ENCODE peak calls at places on chromosomes 1 and 21, in four cellular contexts. K is lower leg skin, U is astrocyte of the cerebellum, N is sigmoid colon. W is an unnamed sample.

GRCh38 chr1:25619101-25619890 is 2.7 kb downstream of the MAN1C1 start:
- DNase-seq in N (no peak), U (no peak), K (no peak), W (no peak)

GRCh38 chr1:65278344-65279091 is 30.8 kb upstream of the DNAJC6 start:
- DNase-seq in K (no peak), U (no peak), N (no peak), W (no peak)

GRCh38 chr1:214460304-214460916 is 91.0 kb downstream of the PTPN14 start:
- DNase-seq in U (no peak), K (no peak), N (no peak), W (no peak)

GRCh38 chr1:46409063-46409372 is 14.9 kb downstream of the FAAH start:
- DNase-seq in K (no peak), N (no peak), U (no peak), W (no peak)

GRCh38 chr1:51837243-51837642 is 41.3 kb downstream of the NRDC start:
- DNase-seq in K (no peak), N (no peak), U (no peak), W (no peak)

GRCh38 chr1:89633103-89633744 is at the start of gene LRRC8C:
- DNase-seq in U (no peak), K (no peak), N (peak), W (no peak)

GRCh38 chr1:230208619-230209261 is 141.7 kb downstream of the GALNT2 start:
- DNase-seq in U (no peak), N (no peak), K (no peak), W (no peak)

GRCh38 chr1:44276901-44277300 is 63.6 kb downstream of the DMAP1 start:
- DNase-seq in U (no peak), K (no peak), N (no peak), W (no peak)

GRCh38 chr21:14737922-14738321 is 191.8 kb upstream of the SAMSN1 start:
- DNase-seq in K (no peak), U (peak), N (no peak), W (no peak)

GRCh38 chr1:181554465-181554864 is 71.1 kb downstream of the CACNA1E start:
- DNase-seq in N (no peak), K (no peak), U (no peak), W (no peak)

GRCh38 chr1:192702212-192702993 is 66.5 kb downstream of the RGS13 start:
- DNase-seq in K (no peak), U (peak), N (no peak), W (peak)

GRCh38 chr1:146039844-146040194 is 18.3 kb upstream of the HJV start:
- DNase-seq in K (no peak), U (no peak), N (no peak), W (no peak)

GRCh38 chr1:224745388-224745787 is 129.3 kb downstream of the CNIH3 start:
- DNase-seq in U (no peak), N (no peak), K (no peak), W (no peak)

GRCh38 chr1:15765495-15766194 is 7.0 kb downstream of the FBLIM1 start:
- DNase-seq in U (peak), K (peak), N (no peak), W (no peak)

GRCh38 chr1:182317489-182318180 is 74.0 kb downstream of the GLUL start:
- DNase-seq in U (no peak), K (no peak), N (no peak), W (no peak)

GRCh38 chr21:29077651-29078090 is 4.2 kb upstream of the CCT8 start:
- DNase-seq in K (no peak), N (no peak), U (no peak), W (no peak)

GRCh38 chr1:55980574-55980973 is 598.8 kb downstream of the PLPP3 start:
- DNase-seq in K (no peak), N (no peak), U (no peak), W (no peak)

GRCh38 chr1:167676916-167677848 is 44.6 kb upstream of the MPZL1 start:
- DNase-seq in N (no peak), K (no peak), U (no peak), W (no peak)

GRCh38 chr1:168266644-168267186 is 14.0 kb upstream of the TBX19 start:
- DNase-seq in U (no peak), N (no peak), K (no peak), W (no peak)

GRCh38 chr1:55636691-55637090 is 421.5 kb upstream of the USP24 start:
- DNase-seq in N (no peak), U (no peak), K (no peak), W (peak)

GRCh38 chr1:199335496-199335895 is 692.0 kb upstream of the NR5A2 start:
- DNase-seq in N (no peak), U (no peak), K (no peak), W (no peak)

GRCh38 chr1:23484253-23485001 is 448 bp upstream of the ASAP3 start:
- DNase-seq in K (peak), N (peak), U (peak), W (no peak)

GRCh38 chr1:199741586-199741985 is 285.9 kb upstream of the NR5A2 start:
- DNase-seq in N (no peak), K (no peak), U (no peak), W (no peak)

GRCh38 chr1:107474877-107475612 is 334.2 kb downstream of the NTNG1 start:
- DNase-seq in K (no peak), N (no peak), U (no peak), W (peak)

GRCh38 chr1:116276532-116276931 is 96.5 kb upstream of the ATP1A1 start:
- DNase-seq in N (no peak), U (no peak), K (no peak), W (no peak)

DNA sequence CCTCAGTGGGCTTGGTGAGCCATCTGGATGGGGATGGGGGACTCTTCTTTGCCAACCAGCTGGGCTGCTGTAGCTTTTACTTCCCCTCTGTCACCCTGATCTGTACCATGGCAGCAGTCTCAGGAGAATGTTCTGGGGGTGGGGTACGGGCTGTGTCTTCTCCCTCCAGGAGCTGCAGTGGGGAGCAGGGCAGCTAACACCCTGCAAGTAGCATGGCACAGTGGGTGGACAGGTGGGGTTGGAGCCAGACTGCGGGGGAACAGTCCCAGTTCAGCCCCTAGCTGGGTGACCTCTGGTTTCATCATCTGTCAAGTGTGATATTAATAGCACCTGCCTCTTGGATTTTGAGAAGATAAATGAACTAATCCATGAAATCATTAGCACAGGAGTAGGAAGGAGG is 3.1 kb downstream of the NFASC start:
- DNase-seq in U (no peak), N (peak), K (no peak), W (no peak)
- H3K4me3 ChIP-seq in U (no peak), N (no peak), K (no peak), W (no peak)

GRCh38 chr1:83704350-83704749 is 294.6 kb downstream of the TTLL7 start:
- DNase-seq in N (no peak), K (no peak), U (no peak), W (no peak)
- TF ChIP-seq CTCF in N (no peak), K (no peak), U (no peak), W (no peak)

DNA sequence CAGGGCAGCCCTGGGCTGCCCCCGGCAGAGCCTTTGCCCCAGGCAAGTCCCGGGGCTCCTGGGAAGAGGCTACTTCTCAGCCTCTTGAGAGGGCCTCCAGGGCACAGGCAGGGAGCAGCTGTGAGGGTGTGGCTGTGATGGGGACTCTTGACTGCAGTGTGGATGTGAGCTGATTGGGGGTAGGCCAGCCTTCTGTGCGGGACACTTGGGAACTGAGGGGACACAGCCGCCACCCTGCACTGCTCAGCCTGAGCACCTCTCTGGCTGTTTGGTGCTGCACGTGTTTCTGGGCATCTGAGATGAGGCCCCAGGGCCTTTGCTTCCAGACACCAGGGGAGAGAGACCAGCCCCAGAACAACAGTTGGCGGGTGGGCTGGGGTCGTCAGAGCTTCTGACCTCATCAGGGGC is 62.1 kb downstream of the SKI start:
- DNase-seq in K (no peak), U (no peak), N (no peak), W (no peak)
- H3K4me3 ChIP-seq in K (no peak), U (no peak), N (peak), W (no peak)

GRCh38 chr1:110963666-110964399 is at the start of gene LRIF1:
- DNase-seq in K (peak), U (peak), N (peak), W (peak)
- TF ChIP-seq CTCF in K (no peak), U (peak), N (peak), W (peak)

DNA sequence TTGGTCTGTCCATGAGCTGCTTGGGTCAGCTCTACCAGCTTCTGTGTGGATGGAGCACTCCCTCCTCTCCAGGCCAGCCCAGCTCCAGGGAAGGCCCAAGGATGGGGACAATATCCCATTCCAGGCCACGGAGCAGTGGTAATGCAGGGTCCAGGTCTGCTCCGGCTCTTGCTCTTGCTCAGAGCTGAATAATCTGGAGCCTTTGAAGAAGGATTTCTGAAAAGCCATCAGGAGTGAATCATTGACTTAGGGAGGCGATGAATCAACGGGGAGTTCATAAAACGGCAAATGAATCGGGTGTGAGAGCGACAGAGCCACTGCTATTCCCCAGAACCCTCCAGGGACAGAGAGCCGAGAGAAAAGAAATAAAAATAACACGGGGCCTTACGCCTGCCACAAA is 7.8 kb downstream of the POU3F1 start:
- DNase-seq in N (no peak), U (no peak), K (no peak), W (no peak)
- H3K4me3 ChIP-seq in N (no peak), U (no peak), K (no peak), W (no peak)

GRCh38 chr21:39690454-39690853 is 54.5 kb upstream of the IGSF5 start:
- DNase-seq in N (no peak), U (no peak), K (no peak), W (no peak)
- TF ChIP-seq CTCF in N (no peak), U (no peak), K (no peak), W (no peak)

GRCh38 chr1:54542120-54542961 is 5.7 kb upstream of the ACOT11 start:
- DNase-seq in K (no peak), U (no peak), N (peak), W (no peak)
- H3K4me3 ChIP-seq in K (peak), U (peak), N (peak), W (peak)

DNA sequence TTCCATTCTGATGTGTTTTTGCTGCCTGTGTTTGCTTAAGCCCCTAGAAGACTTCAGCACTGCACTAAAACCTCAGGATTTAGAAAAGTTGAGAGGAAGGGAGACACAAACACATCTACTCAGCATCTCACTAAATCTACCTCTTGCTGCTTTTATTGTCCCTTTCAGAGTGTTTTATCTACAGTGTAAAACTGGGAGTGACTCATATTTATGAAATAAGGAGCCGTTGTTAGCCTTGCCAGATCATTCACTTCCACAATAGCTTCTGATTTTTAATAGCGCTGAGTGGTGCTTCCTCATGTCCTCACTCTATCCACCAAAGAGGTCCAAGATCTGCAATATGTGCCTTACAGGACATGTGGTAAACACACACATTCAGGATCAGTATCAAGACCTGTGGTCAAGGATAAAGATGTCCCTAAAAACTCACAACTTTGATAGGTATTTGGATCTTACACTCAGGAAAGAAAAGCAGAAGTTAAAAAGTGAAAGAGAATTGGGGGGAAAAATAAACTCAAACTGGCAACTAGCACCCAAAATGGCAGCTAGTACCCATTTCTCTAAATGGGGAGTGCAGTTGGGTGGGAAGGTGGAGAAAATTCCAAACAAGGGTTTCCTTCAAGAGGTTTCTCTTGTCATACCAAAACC is 16.1 kb downstream of the DUSP10 start:
- DNase-seq in U (no peak), N (no peak), K (no peak), W (no peak)
- TF ChIP-seq CTCF in U (no peak), N (no peak), K (no peak), W (no peak)

GRCh38 chr1:154419620-154420020 is 14.5 kb downstream of the IL6R start:
- DNase-seq in U (peak), N (peak), K (peak), W (peak)

GRCh38 chr1:154416496-154417337 is 11.6 kb downstream of the IL6R start:
- DNase-seq in K (no peak), U (no peak), N (no peak), W (no peak)

GRCh38 chr1:154417338-154417608 is 12.1 kb downstream of the IL6R start:
- DNase-seq in K (no peak), U (no peak), N (no peak), W (no peak)

GRCh38 chr1:154418898-154419619 is 13.9 kb downstream of the IL6R start:
- DNase-seq in K (no peak), N (no peak), U (no peak), W (no peak)

DNA sequence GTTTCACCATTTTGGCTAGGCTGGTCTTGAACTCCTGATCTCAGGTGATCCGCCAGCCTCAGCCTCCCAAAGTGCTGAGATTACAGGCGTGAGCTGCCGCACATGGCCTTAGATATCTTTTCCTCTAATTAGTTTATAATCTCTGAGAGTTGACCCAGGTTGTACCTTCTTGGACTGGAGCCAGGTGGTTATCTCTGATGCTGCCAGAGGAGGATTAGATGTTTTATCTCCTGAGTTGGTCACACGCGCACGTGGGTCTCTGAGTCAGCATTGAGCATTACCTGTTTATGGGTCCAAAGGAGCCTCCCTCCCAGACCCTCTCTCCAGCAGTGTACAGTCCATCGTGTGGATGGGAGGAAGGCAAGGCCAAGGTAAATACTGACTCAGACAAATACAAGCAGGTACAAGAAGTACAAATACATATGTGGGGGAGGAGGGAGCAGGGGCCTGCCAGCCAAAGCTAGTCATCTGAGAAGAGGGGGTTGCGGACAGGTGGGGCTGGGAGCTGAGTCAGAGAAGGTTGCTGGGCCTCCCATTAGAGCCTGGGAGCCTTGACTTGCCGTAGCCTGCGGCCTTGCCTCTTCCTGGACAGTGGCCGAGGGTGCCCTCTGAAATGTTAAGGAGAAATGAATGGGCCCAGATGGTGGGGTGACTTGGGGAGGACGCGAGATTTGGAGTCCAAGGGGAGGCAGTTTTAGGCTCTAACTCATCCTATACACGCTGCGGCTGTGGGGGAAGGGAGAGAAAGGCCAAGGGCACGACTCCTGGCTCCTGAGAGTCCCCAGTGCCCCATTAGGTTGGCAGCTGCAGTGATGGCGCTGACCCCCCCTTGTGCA is 13.1 kb downstream of the IL6R start:
- DNase-seq in N (no peak), K (no peak), U (no peak), W (no peak)
- H3K4me3 ChIP-seq in N (no peak), K (no peak), U (no peak), W (no peak)

DNA sequence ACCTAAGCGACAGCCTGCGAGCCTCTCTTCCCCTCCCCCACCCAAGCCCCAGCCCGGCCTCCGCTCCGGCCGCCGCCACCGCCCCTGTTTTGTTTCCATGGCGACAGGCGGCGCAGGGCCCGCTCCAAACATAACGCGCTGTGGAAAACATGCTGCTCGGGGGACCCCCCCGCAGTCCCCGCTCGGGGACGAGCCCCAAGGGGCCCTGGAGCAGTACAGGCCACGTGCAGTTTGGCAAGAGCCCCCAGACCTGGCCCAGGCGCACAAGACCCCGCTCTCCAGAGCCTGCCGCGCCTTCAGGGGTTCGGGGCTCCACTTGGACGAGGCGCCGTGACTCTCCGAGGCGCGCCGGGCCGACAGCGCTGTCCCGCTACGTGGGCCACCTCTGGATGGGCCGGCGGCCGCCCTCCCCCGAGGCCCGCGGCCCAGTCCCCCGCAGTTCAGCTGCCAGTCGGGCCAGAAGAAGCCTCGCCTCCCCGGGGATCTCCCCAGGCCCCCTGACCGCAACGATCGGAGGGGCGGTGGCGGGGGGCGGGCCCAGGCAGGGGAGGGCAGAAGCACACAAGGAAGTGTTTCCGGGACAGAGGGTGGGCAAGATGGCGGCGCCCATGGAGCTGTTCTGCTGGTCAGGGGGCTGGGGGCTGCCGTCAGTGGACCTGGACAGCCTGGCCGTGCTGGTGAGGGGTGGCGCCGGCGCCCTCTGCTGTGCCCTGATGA is at the start of gene MTX1:
- DNase-seq in N (peak), U (no peak), K (peak), W (no peak)
- TF ChIP-seq CTCF in N (no peak), U (no peak), K (no peak), W (no peak)

W was measured in AG04449.